ENCODE peak calls at places on chromosomes 6 and 20, in four cellular contexts. L, X, F and R are unnamed samples.

GRCh38 chr6:21733311-21733710 is 139.8 kb downstream of the SOX4 start:
- DNase-seq in F (no peak), X (no peak), L (peak), R (no peak)

GRCh38 chr6:11732036-11732545 is 46.5 kb downstream of the ADTRP start:
- DNase-seq in F (no peak), L (peak), X (no peak), R (no peak)

GRCh38 chr20:54167909-54168872 is 5.6 kb downstream of the CYP24A1 start:
- DNase-seq in X (no peak), F (peak), L (peak), R (no peak)

GRCh38 chr20:1500496-1500895 is 9.3 kb upstream of the SIRPB2 start:
- DNase-seq in X (peak), L (no peak), F (no peak), R (no peak)

GRCh38 chr20:50308513-50309279 is 118.1 kb downstream of the CEBPB start:
- DNase-seq in L (peak), X (peak), F (peak), R (peak)

GRCh38 chr6:149429427-149430360 is 29.6 kb downstream of the SUMO4 start:
- DNase-seq in F (peak), X (no peak), L (no peak), R (no peak)

GRCh38 chr20:25195962-25196700 is 619 bp downstream of the ENTPD6 start:
- DNase-seq in X (peak), F (peak), L (peak), R (peak)

GRCh38 chr20:10707791-10708190 is 34.0 kb upstream of the JAG1 start:
- DNase-seq in X (no peak), F (no peak), L (no peak), R (no peak)

GRCh38 chr20:35271904-35272303 is 6.0 kb downstream of the MMP24OS start:
- DNase-seq in F (no peak), L (peak), X (no peak), R (no peak)

GRCh38 chr20:41643504-41643938 is 25.3 kb upstream of the CHD6 start:
- DNase-seq in F (peak), X (peak), L (peak), R (no peak)

GRCh38 chr6:7939186-7939863 is 28.7 kb upstream of the TXNDC5 start:
- DNase-seq in F (no peak), L (peak), X (no peak), R (no peak)

GRCh38 chr6:124164363-124164762 is 360.7 kb downstream of the NKAIN2 start:
- DNase-seq in F (no peak), X (no peak), L (no peak), R (no peak)

GRCh38 chr20:5215592-5216304 is 88.9 kb downstream of the CDS2 start:
- DNase-seq in F (no peak), X (no peak), L (no peak), R (no peak)

GRCh38 chr20:63369724-63370622 is 8.8 kb upstream of the CHRNA4 start:
- DNase-seq in F (no peak), L (no peak), X (no peak), R (no peak)

GRCh38 chr20:59735917-59736316 is 131.6 kb downstream of the PHACTR3 start:
- DNase-seq in L (no peak), X (no peak), F (no peak), R (no peak)

GRCh38 chr20:37243937-37244571 is 17.6 kb downstream of the GHRH start:
- DNase-seq in X (no peak), L (no peak), F (no peak), R (no peak)

GRCh38 chr20:37244572-37244957 is 17.0 kb downstream of the GHRH start:
- DNase-seq in F (no peak), L (no peak), X (no peak), R (no peak)

GRCh38 chr20:37245181-37245580 is 16.4 kb downstream of the GHRH start:
- DNase-seq in F (no peak), X (no peak), L (no peak), R (no peak)

GRCh38 chr20:37242503-37242902 is 19.1 kb downstream of the GHRH start:
- DNase-seq in L (no peak), F (no peak), X (no peak), R (no peak)

DNA sequence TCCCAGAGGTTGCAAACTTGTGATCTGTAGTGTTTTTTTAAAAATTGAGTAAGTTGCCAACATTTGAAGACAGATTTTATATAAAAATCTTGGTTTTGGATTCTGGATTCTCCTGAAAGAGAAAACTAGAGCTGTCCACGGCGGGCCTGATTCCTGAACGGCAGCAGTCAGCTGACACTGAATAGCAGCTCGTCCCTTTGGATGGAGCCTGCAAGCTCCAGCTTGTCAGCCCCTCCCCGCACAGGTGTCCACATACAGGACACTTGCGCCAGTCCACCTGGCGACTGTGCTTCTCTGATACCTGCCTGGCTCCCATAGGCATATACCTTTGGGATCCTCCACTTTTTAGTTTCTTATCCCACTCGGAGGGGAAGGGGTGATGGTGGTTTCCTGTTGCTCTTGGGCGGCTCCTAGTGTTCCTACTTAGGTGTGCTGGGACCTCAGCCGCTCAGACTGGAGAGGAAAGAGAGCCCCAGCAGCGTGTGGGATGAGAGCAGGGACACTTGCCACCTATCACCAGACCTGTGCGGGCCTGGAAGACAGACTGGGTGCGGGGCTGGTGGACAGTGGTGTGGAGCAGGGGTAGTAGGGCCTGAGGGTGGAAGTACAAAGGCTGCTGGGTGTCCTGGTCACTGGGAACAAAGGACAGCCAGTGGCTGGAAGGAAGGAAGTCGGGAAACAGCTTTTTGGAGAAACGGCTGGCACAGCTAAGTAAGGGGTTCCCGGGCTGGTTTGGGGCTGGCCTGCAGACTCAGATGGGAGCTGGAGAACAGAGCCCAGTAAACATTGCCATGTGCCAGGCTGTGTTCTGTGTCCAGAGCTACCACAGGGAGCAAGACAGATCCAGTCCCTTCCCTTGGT is 18.3 kb downstream of the GHRH start:
- DNase-seq in F (no peak), L (no peak), X (peak), R (no peak)
- TF ChIP-seq CTCF in F (peak), L (peak), X (peak), R (no peak)

GRCh38 chr6:129197154-129197553 is 314.2 kb downstream of the LAMA2 start:
- DNase-seq in L (no peak), X (no peak), F (no peak), R (no peak)

GRCh38 chr6:129194441-129195021 is 311.6 kb downstream of the LAMA2 start:
- DNase-seq in X (no peak), L (no peak), F (no peak), R (no peak)

GRCh38 chr6:129191275-129191674 is 308.3 kb downstream of the LAMA2 start:
- DNase-seq in F (no peak), X (no peak), L (no peak), R (no peak)

GRCh38 chr6:129192458-129192989 is 309.6 kb downstream of the LAMA2 start:
- DNase-seq in L (no peak), X (no peak), F (no peak), R (no peak)

GRCh38 chr6:129195666-129196065 is 312.7 kb downstream of the LAMA2 start:
- DNase-seq in X (no peak), F (no peak), L (no peak), R (no peak)
- TF ChIP-seq CTCF in X (peak), F (no peak), L (no peak), R (no peak)

DNA sequence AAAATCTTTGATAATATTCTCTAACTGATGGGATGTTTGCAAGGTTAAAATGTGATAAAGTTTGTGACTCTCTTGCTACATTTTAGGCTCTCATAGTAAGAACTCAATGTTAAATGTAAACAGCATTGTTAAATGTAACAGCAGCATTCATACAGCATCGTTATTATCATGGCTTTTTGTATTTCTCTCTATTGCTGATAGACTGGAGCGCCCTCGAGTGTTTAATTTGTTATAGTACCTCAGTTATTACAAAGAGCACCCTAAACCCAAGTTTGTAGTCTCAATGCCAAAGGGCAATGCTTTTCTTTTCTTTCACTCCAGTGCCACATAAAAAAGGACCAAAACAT is 14.9 kb upstream of the TTPAL start:
- DNase-seq in X (no peak), F (peak), L (peak), R (peak)
- TF ChIP-seq CTCF in X (peak), F (peak), L (peak), R (no peak)

DNA sequence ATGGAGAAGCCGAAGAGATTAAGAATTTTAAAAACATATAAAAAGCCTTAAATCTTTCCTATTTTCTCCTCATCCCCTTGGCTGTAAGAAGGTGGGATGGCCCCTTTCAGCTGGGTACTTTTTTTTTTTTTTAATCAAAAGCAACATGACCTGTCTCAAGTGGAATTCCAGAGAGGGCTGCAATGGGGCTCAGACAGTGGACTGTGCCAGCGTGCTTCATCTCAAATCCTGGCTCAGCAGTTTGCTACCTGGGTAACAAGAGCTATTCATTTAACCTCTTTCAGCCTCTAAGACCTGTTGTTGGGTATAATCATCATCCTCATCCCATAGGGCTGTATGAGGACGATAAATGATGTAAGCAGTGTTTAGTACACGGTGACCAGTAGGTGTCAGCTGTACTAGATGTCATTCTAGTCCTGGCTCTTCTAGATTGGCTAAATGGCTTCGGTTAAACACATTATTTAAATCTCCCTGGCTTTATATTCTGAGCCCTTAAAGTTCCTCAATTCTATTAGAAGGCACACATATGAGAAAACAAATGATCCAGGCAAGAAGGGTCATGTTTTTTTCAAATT is 6.9 kb upstream of the PPP1R3G start:
- DNase-seq in F (peak), L (peak), X (no peak), R (no peak)
- TF ChIP-seq CTCF in F (peak), L (peak), X (peak), R (no peak)